ENCODE peak calls at places on chromosomes 13 and 19, in eight cellular contexts. One of them, this sample, is unnamed.

GRCh38 chr19:10091370-10091687 is 5.2 kb downstream of the SHFL start:
- DNase-seq in GM10248: no peak
- DNase-seq in immature natural killer cell: no peak
- DNase-seq in progenitor cell of endocrine pancreas: no peak
- DNase-seq in Ammon's horn: no peak
- DNase-seq in hippocampal formation: no peak
- DNase-seq in memory B cell: no peak
- DNase-seq in hepatic stellate cell: no peak
- DNase-seq in this sample: no peak

GRCh38 chr13:63605962-63606361 is 2190.3 kb upstream of the PCDH20 start:
- DNase-seq in GM10248: no peak
- DNase-seq in immature natural killer cell: no peak
- DNase-seq in progenitor cell of endocrine pancreas: no peak
- DNase-seq in Ammon's horn: no peak
- DNase-seq in hippocampal formation: no peak
- DNase-seq in memory B cell: no peak
- DNase-seq in hepatic stellate cell: no peak
- DNase-seq in this sample: no peak

GRCh38 chr13:73223372-73223781 is 164.6 kb downstream of the KLF5 start:
- DNase-seq in GM10248: no peak
- DNase-seq in immature natural killer cell: no peak
- DNase-seq in progenitor cell of endocrine pancreas: no peak
- DNase-seq in Ammon's horn: no peak
- DNase-seq in hippocampal formation: no peak
- DNase-seq in memory B cell: no peak
- DNase-seq in hepatic stellate cell: no peak
- DNase-seq in this sample: no peak

GRCh38 chr13:72246396-72246795 is 379.4 kb upstream of the DACH1 start:
- DNase-seq in GM10248: no peak
- DNase-seq in immature natural killer cell: no peak
- DNase-seq in progenitor cell of endocrine pancreas: no peak
- DNase-seq in Ammon's horn: no peak
- DNase-seq in hippocampal formation: no peak
- DNase-seq in memory B cell: no peak
- DNase-seq in hepatic stellate cell: no peak
- DNase-seq in this sample: no peak

GRCh38 chr19:42125536-42125935 is 6.7 kb downstream of the POU2F2 start:
- DNase-seq in GM10248: no peak
- DNase-seq in immature natural killer cell: no peak
- DNase-seq in progenitor cell of endocrine pancreas: no peak
- DNase-seq in Ammon's horn: no peak
- DNase-seq in hippocampal formation: no peak
- DNase-seq in memory B cell: no peak
- DNase-seq in hepatic stellate cell: no peak
- DNase-seq in this sample: no peak

GRCh38 chr13:30422056-30422914 is at the start of gene UBE2L5:
- DNase-seq in GM10248: peak
- DNase-seq in immature natural killer cell: peak
- DNase-seq in progenitor cell of endocrine pancreas: peak
- DNase-seq in Ammon's horn: peak
- DNase-seq in hippocampal formation: peak
- DNase-seq in memory B cell: peak
- DNase-seq in hepatic stellate cell: peak
- DNase-seq in this sample: peak

GRCh38 chr19:47203254-47203653 is 27.7 kb downstream of the BBC3 start:
- DNase-seq in GM10248: no peak
- DNase-seq in immature natural killer cell: no peak
- DNase-seq in progenitor cell of endocrine pancreas: no peak
- DNase-seq in Ammon's horn: no peak
- DNase-seq in hippocampal formation: no peak
- DNase-seq in memory B cell: no peak
- DNase-seq in hepatic stellate cell: no peak
- DNase-seq in this sample: no peak

GRCh38 chr13:110238795-110239194 is 68.2 kb downstream of the COL4A1 start:
- DNase-seq in GM10248: no peak
- DNase-seq in immature natural killer cell: no peak
- DNase-seq in progenitor cell of endocrine pancreas: no peak
- DNase-seq in Ammon's horn: no peak
- DNase-seq in hippocampal formation: no peak
- DNase-seq in memory B cell: no peak
- DNase-seq in hepatic stellate cell: no peak
- DNase-seq in this sample: no peak

GRCh38 chr13:114314074-114314912 is at the start of gene CHAMP1:
- DNase-seq in GM10248: peak
- DNase-seq in immature natural killer cell: peak
- DNase-seq in progenitor cell of endocrine pancreas: peak
- DNase-seq in Ammon's horn: peak
- DNase-seq in hippocampal formation: peak
- DNase-seq in memory B cell: peak
- DNase-seq in hepatic stellate cell: peak
- DNase-seq in this sample: peak

GRCh38 chr13:80408270-80408669 is 67.3 kb upstream of the SPRY2 start:
- DNase-seq in GM10248: no peak
- DNase-seq in immature natural killer cell: no peak
- DNase-seq in progenitor cell of endocrine pancreas: no peak
- DNase-seq in Ammon's horn: no peak
- DNase-seq in hippocampal formation: no peak
- DNase-seq in memory B cell: no peak
- DNase-seq in hepatic stellate cell: no peak
- DNase-seq in this sample: peak

GRCh38 chr13:113802761-113803160 is 43.7 kb downstream of the TMEM255B start:
- DNase-seq in GM10248: no peak
- DNase-seq in immature natural killer cell: no peak
- DNase-seq in progenitor cell of endocrine pancreas: no peak
- DNase-seq in Ammon's horn: no peak
- DNase-seq in hippocampal formation: no peak
- DNase-seq in memory B cell: no peak
- DNase-seq in hepatic stellate cell: no peak
- DNase-seq in this sample: no peak

GRCh38 chr13:84655677-84656076 is 773.4 kb upstream of the SLITRK1 start:
- DNase-seq in GM10248: no peak
- DNase-seq in immature natural killer cell: no peak
- DNase-seq in progenitor cell of endocrine pancreas: no peak
- DNase-seq in Ammon's horn: no peak
- DNase-seq in hippocampal formation: no peak
- DNase-seq in memory B cell: no peak
- DNase-seq in hepatic stellate cell: no peak
- DNase-seq in this sample: no peak

GRCh38 chr19:35545855-35546381 is 492 bp downstream of the TMEM147 start:
- DNase-seq in GM10248: peak
- DNase-seq in immature natural killer cell: peak
- DNase-seq in progenitor cell of endocrine pancreas: peak
- DNase-seq in Ammon's horn: peak
- DNase-seq in hippocampal formation: no peak
- DNase-seq in memory B cell: no peak
- DNase-seq in hepatic stellate cell: peak
- DNase-seq in this sample: peak

GRCh38 chr19:41999071-41999877 is 5.2 kb upstream of the ATP1A3 start:
- DNase-seq in GM10248: no peak
- DNase-seq in immature natural killer cell: no peak
- DNase-seq in progenitor cell of endocrine pancreas: no peak
- DNase-seq in Ammon's horn: no peak
- DNase-seq in hippocampal formation: no peak
- DNase-seq in memory B cell: no peak
- DNase-seq in hepatic stellate cell: no peak
- DNase-seq in this sample: peak

GRCh38 chr13:109241160-109241559 is 545.2 kb downstream of the IRS2 start:
- DNase-seq in GM10248: no peak
- DNase-seq in immature natural killer cell: no peak
- DNase-seq in progenitor cell of endocrine pancreas: no peak
- DNase-seq in Ammon's horn: no peak
- DNase-seq in hippocampal formation: no peak
- DNase-seq in memory B cell: no peak
- DNase-seq in hepatic stellate cell: no peak
- DNase-seq in this sample: no peak

GRCh38 chr19:39481229-39481545 is 549 bp downstream of the TIMM50 start:
- DNase-seq in GM10248: no peak
- DNase-seq in immature natural killer cell: no peak
- DNase-seq in progenitor cell of endocrine pancreas: no peak
- DNase-seq in Ammon's horn: no peak
- DNase-seq in hippocampal formation: no peak
- DNase-seq in memory B cell: no peak
- DNase-seq in hepatic stellate cell: no peak
- DNase-seq in this sample: no peak

GRCh38 chr19:655691-656090 is 7.3 kb downstream of the RNF126 start:
- DNase-seq in GM10248: no peak
- DNase-seq in immature natural killer cell: no peak
- DNase-seq in progenitor cell of endocrine pancreas: no peak
- DNase-seq in Ammon's horn: no peak
- DNase-seq in hippocampal formation: no peak
- DNase-seq in memory B cell: no peak
- DNase-seq in hepatic stellate cell: no peak
- DNase-seq in this sample: no peak

GRCh38 chr13:87999791-88000190 is 328.6 kb downstream of the SLITRK5 start:
- DNase-seq in GM10248: no peak
- DNase-seq in immature natural killer cell: no peak
- DNase-seq in progenitor cell of endocrine pancreas: no peak
- DNase-seq in Ammon's horn: no peak
- DNase-seq in hippocampal formation: no peak
- DNase-seq in memory B cell: no peak
- DNase-seq in hepatic stellate cell: no peak
- DNase-seq in this sample: no peak

GRCh38 chr19:43820098-43820860 is 6.8 kb upstream of the ZNF283 start:
- DNase-seq in GM10248: peak
- DNase-seq in immature natural killer cell: no peak
- DNase-seq in progenitor cell of endocrine pancreas: no peak
- DNase-seq in Ammon's horn: peak
- DNase-seq in hippocampal formation: no peak
- DNase-seq in memory B cell: no peak
- DNase-seq in hepatic stellate cell: peak
- DNase-seq in this sample: peak

GRCh38 chr13:109156181-109156935 is 526.9 kb downstream of the MYO16 start:
- DNase-seq in GM10248: no peak
- DNase-seq in immature natural killer cell: no peak
- DNase-seq in progenitor cell of endocrine pancreas: no peak
- DNase-seq in Ammon's horn: no peak
- DNase-seq in hippocampal formation: no peak
- DNase-seq in memory B cell: no peak
- DNase-seq in hepatic stellate cell: peak
- DNase-seq in this sample: no peak

GRCh38 chr13:32940601-32941000 is 75.6 kb upstream of the KL start:
- DNase-seq in GM10248: no peak
- DNase-seq in immature natural killer cell: no peak
- DNase-seq in progenitor cell of endocrine pancreas: no peak
- DNase-seq in Ammon's horn: peak
- DNase-seq in hippocampal formation: peak
- DNase-seq in memory B cell: no peak
- DNase-seq in hepatic stellate cell: peak
- DNase-seq in this sample: no peak

GRCh38 chr13:113552079-113552478 is 32.5 kb upstream of the TFDP1 start:
- DNase-seq in GM10248: no peak
- DNase-seq in immature natural killer cell: no peak
- DNase-seq in progenitor cell of endocrine pancreas: no peak
- DNase-seq in Ammon's horn: no peak
- DNase-seq in hippocampal formation: no peak
- DNase-seq in memory B cell: no peak
- DNase-seq in hepatic stellate cell: no peak
- DNase-seq in this sample: peak

GRCh38 chr13:31199849-31200635 is at the start of gene B3GLCT:
- DNase-seq in GM10248: peak
- DNase-seq in immature natural killer cell: peak
- DNase-seq in progenitor cell of endocrine pancreas: peak
- DNase-seq in Ammon's horn: peak
- DNase-seq in hippocampal formation: peak
- DNase-seq in memory B cell: peak
- DNase-seq in hepatic stellate cell: peak
- DNase-seq in this sample: peak

GRCh38 chr19:13082192-13083007 is 20.3 kb downstream of the LYL1 start:
- DNase-seq in GM10248: no peak
- DNase-seq in immature natural killer cell: no peak
- DNase-seq in progenitor cell of endocrine pancreas: no peak
- DNase-seq in Ammon's horn: peak
- DNase-seq in hippocampal formation: no peak
- DNase-seq in memory B cell: no peak
- DNase-seq in hepatic stellate cell: peak
- DNase-seq in this sample: peak

GRCh38 chr19:49908480-49909420 is 12.1 kb upstream of the IL4I1 start:
- DNase-seq in GM10248: no peak
- DNase-seq in immature natural killer cell: no peak
- DNase-seq in progenitor cell of endocrine pancreas: no peak
- DNase-seq in Ammon's horn: no peak
- DNase-seq in hippocampal formation: no peak
- DNase-seq in memory B cell: no peak
- DNase-seq in hepatic stellate cell: no peak
- DNase-seq in this sample: no peak

GRCh38 chr13:35906636-35907035 is 224.5 kb downstream of the DCLK1 start:
- DNase-seq in GM10248: no peak
- DNase-seq in immature natural killer cell: no peak
- DNase-seq in progenitor cell of endocrine pancreas: no peak
- DNase-seq in Ammon's horn: no peak
- DNase-seq in hippocampal formation: no peak
- DNase-seq in memory B cell: no peak
- DNase-seq in hepatic stellate cell: no peak
- DNase-seq in this sample: no peak

GRCh38 chr13:54989418-54989817 is 1960.8 kb downstream of the OLFM4 start:
- DNase-seq in GM10248: no peak
- DNase-seq in immature natural killer cell: no peak
- DNase-seq in progenitor cell of endocrine pancreas: no peak
- DNase-seq in Ammon's horn: no peak
- DNase-seq in hippocampal formation: no peak
- DNase-seq in memory B cell: no peak
- DNase-seq in hepatic stellate cell: no peak
- DNase-seq in this sample: no peak

GRCh38 chr19:20923077-20923871 is at the start of gene ZNF85:
- DNase-seq in GM10248: peak
- DNase-seq in immature natural killer cell: peak
- DNase-seq in progenitor cell of endocrine pancreas: peak
- DNase-seq in Ammon's horn: peak
- DNase-seq in hippocampal formation: peak
- DNase-seq in memory B cell: peak
- DNase-seq in hepatic stellate cell: peak
- DNase-seq in this sample: peak

GRCh38 chr19:18173572-18174294 is at the start of gene IFI30:
- DNase-seq in GM10248: peak
- DNase-seq in immature natural killer cell: peak
- DNase-seq in progenitor cell of endocrine pancreas: no peak
- DNase-seq in Ammon's horn: peak
- DNase-seq in hippocampal formation: no peak
- DNase-seq in memory B cell: peak
- DNase-seq in hepatic stellate cell: peak
- DNase-seq in this sample: no peak

This sample was measured in WERI-Rb-1.